ENCODE peak calls at places on chromosomes 12 and 14, in seven cellular contexts. F, M, D, J, Z, Q and O are unnamed samples.

GRCh38 chr12:46494424-46494823 is 121.9 kb upstream of the SLC38A2 start:
- DNase-seq in F (no peak), M (no peak), D (no peak), J (peak), Z (no peak), Q (no peak), O (peak)

GRCh38 chr12:61991663-61992062 is 268.5 kb upstream of the USP15 start:
- DNase-seq in F (no peak), M (no peak), D (no peak), J (no peak), Z (no peak), Q (no peak), O (no peak)

GRCh38 chr12:115337693-115338543 is 653.9 kb upstream of the TBX3 start:
- DNase-seq in F (no peak), M (no peak), D (peak), J (peak), Z (peak), Q (peak), O (no peak)

GRCh38 chr14:91159906-91160305 is 46.0 kb downstream of the DGLUCY start:
- DNase-seq in F (no peak), M (no peak), D (no peak), J (no peak), Z (no peak), Q (no peak), O (no peak)

GRCh38 chr12:47147749-47148148 is 68.0 kb upstream of the AMIGO2 start:
- DNase-seq in F (no peak), M (no peak), D (no peak), J (peak), Z (no peak), Q (no peak), O (no peak)

GRCh38 chr14:102304611-102305506 is at the start of gene MOK:
- DNase-seq in F (peak), M (peak), D (peak), J (peak), Z (peak), Q (peak), O (peak)

GRCh38 chr12:79689477-79690155 is 1.1 kb downstream of the PAWR start:
- DNase-seq in F (no peak), M (peak), D (peak), J (peak), Z (peak), Q (peak), O (peak)

GRCh38 chr14:99879401-99880295 is 86.4 kb downstream of the EML1 start:
- DNase-seq in F (no peak), M (no peak), D (no peak), J (peak), Z (no peak), Q (peak), O (no peak)

GRCh38 chr14:20413785-20414117 is 450 bp upstream of the TEP1 start:
- DNase-seq in F (no peak), M (peak), D (no peak), J (no peak), Z (no peak), Q (peak), O (no peak)

GRCh38 chr12:5969974-5970690 is 25.1 kb upstream of the ANO2 start:
- DNase-seq in F (no peak), M (no peak), D (no peak), J (peak), Z (no peak), Q (no peak), O (no peak)

GRCh38 chr14:71119075-71119474 is 211.8 kb downstream of the PCNX1 start:
- DNase-seq in F (no peak), M (no peak), D (no peak), J (peak), Z (no peak), Q (peak), O (no peak)

GRCh38 chr12:109545826-109546225 is 27.5 kb downstream of the MMAB start:
- DNase-seq in F (no peak), M (no peak), D (no peak), J (no peak), Z (no peak), Q (no peak), O (no peak)

GRCh38 chr12:54368709-54369596 is 4.7 kb upstream of the GPR84 start:
- DNase-seq in F (peak), M (peak), D (peak), J (peak), Z (peak), Q (peak), O (peak)

GRCh38 chr14:44833376-44833775 is 128.4 kb downstream of the KLHL28 start:
- DNase-seq in F (no peak), M (no peak), D (no peak), J (peak), Z (no peak), Q (no peak), O (no peak)

GRCh38 chr14:104232070-104232484 is 93.7 kb downstream of the KIF26A start:
- DNase-seq in F (no peak), M (no peak), D (no peak), J (no peak), Z (no peak), Q (no peak), O (no peak)

GRCh38 chr12:81086342-81086741 is 8.5 kb downstream of the ACSS3 start:
- DNase-seq in F (no peak), M (no peak), D (no peak), J (no peak), Z (no peak), Q (no peak), O (no peak)

GRCh38 chr14:104537613-104537988 is 42.0 kb upstream of the C14orf180 start:
- DNase-seq in F (no peak), M (no peak), D (no peak), J (no peak), Z (no peak), Q (no peak), O (no peak)

GRCh38 chr14:36580856-36581831 is 1.3 kb downstream of the NKX2-8 start:
- DNase-seq in F (peak), M (no peak), D (peak), J (no peak), Z (peak), Q (no peak), O (no peak)